ENCODE peak calls at places on chromosome 7, in seven cellular contexts. Q is nephron progenitor cell, V is GM23338, A is dorsolateral prefrontal cortex, D is AG09319, B is fibroblast of mammary gland, Z is HCT116. S is an unnamed sample.

GRCh38 chr7:69434350-69434749 is 163.9 kb upstream of the AUTS2 start:
- DNase-seq in Q (no peak), V (no peak), A (no peak), D (no peak), B (peak), Z (no peak), S (no peak)

GRCh38 chr7:38428040-38428439 is 154.6 kb upstream of the TARP start:
- DNase-seq in Q (no peak), V (no peak), A (no peak), D (no peak), B (peak), Z (no peak), S (no peak)

GRCh38 chr7:70589010-70589409 is 542.9 kb upstream of the GALNT17 start:
- DNase-seq in Q (no peak), V (peak), A (no peak), D (no peak), B (no peak), Z (no peak), S (no peak)

GRCh38 chr7:32241636-32242035 is 171.4 kb upstream of the PDE1C start:
- DNase-seq in Q (no peak), V (no peak), A (no peak), D (no peak), B (no peak), Z (no peak), S (no peak)

GRCh38 chr7:44275829-44276570 is 49.4 kb downstream of the CAMK2B start:
- DNase-seq in Q (peak), V (peak), A (no peak), D (no peak), B (no peak), Z (no peak), S (no peak)

GRCh38 chr7:36305648-36306047 is 84.0 kb upstream of the ANLN start:
- DNase-seq in Q (no peak), V (no peak), A (no peak), D (no peak), B (peak), Z (no peak), S (no peak)

GRCh38 chr7:137869260-137869659 is 22.5 kb upstream of the DGKI start:
- DNase-seq in Q (no peak), V (no peak), A (no peak), D (no peak), B (no peak), Z (no peak), S (no peak)

GRCh38 chr7:42671627-42672026 is 240.2 kb downstream of the C7orf25 start:
- DNase-seq in Q (no peak), V (no peak), A (no peak), D (no peak), B (peak), Z (no peak), S (no peak)

GRCh38 chr7:128831178-128831993 is 1.2 kb downstream of the FLNC start:
- DNase-seq in Q (peak), V (peak), A (no peak), D (peak), B (peak), Z (no peak), S (no peak)

GRCh38 chr7:148838905-148839304 is 45.2 kb downstream of the EZH2 start:
- DNase-seq in Q (no peak), V (no peak), A (no peak), D (no peak), B (no peak), Z (no peak), S (no peak)

GRCh38 chr7:151168022-151168786 is 710 bp upstream of the GBX1 start:
- DNase-seq in Q (peak), V (peak), A (no peak), D (no peak), B (no peak), Z (no peak), S (peak)
- TF ChIP-seq CTCF in Q (peak), V (peak), A (peak), D (peak), B (no peak), Z (peak), S (peak)

GRCh38 chr7:25179325-25179724 is 49.0 kb downstream of the NPVF start:
- DNase-seq in Q (no peak), V (no peak), A (no peak), D (no peak), B (peak), Z (no peak), S (no peak)

GRCh38 chr7:25179771-25180591 is 48.3 kb downstream of the NPVF start:
- DNase-seq in Q (peak), V (peak), A (peak), D (peak), B (peak), Z (peak), S (peak)

GRCh38 chr7:25181537-25181936 is 46.7 kb downstream of the NPVF start:
- DNase-seq in Q (no peak), V (no peak), A (no peak), D (no peak), B (no peak), Z (no peak), S (no peak)

GRCh38 chr7:25180592-25180923 is 47.7 kb downstream of the NPVF start:
- DNase-seq in Q (no peak), V (no peak), A (no peak), D (no peak), B (no peak), Z (no peak), S (no peak)

GRCh38 chr7:25180946-25181345 is 47.3 kb downstream of the NPVF start:
- DNase-seq in Q (no peak), V (peak), A (no peak), D (no peak), B (peak), Z (no peak), S (no peak)
- TF ChIP-seq CTCF in Q (no peak), V (peak), A (no peak), D (no peak), B (no peak), Z (peak), S (no peak)

GRCh38 chr7:108190891-108191290 is 60.7 kb upstream of the LAMB4 start:
- DNase-seq in Q (no peak), V (no peak), A (no peak), D (no peak), B (peak), Z (no peak), S (no peak)
- TF ChIP-seq CTCF in Q (no peak), V (no peak), A (no peak), D (no peak), B (no peak), Z (no peak), S (no peak)

DNA sequence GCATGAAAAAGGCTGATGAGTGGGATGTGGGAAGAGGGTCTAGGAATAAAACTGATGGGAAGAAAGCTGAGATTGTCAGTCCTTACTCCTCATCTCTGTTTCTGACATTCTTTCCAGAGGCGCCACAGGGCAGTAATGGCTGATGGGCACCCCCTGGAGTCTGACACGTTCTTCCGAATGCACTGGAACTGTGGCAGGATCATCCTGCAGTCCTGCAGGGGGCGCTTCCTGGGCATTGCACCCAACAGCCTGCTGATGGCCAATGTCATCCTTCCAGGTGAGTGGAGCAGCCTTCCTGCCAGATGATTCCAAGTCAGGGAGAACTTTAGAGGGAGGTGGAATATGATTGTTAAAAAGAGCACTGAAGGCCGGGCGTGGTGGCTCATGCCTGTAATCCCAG is 4.8 kb downstream of the FSCN3 start:
- DNase-seq in Q (no peak), V (peak), A (no peak), D (no peak), B (peak), Z (peak), S (no peak)
- TF ChIP-seq CTCF in Q (peak), V (peak), A (no peak), D (peak), B (peak), Z (peak), S (no peak)

GRCh38 chr7:16688249-16688648 is 42.3 kb downstream of the BZW2 start:
- DNase-seq in Q (no peak), V (peak), A (no peak), D (no peak), B (peak), Z (peak), S (no peak)
- TF ChIP-seq CTCF in Q (no peak), V (no peak), A (no peak), D (no peak), B (no peak), Z (no peak), S (no peak)

DNA sequence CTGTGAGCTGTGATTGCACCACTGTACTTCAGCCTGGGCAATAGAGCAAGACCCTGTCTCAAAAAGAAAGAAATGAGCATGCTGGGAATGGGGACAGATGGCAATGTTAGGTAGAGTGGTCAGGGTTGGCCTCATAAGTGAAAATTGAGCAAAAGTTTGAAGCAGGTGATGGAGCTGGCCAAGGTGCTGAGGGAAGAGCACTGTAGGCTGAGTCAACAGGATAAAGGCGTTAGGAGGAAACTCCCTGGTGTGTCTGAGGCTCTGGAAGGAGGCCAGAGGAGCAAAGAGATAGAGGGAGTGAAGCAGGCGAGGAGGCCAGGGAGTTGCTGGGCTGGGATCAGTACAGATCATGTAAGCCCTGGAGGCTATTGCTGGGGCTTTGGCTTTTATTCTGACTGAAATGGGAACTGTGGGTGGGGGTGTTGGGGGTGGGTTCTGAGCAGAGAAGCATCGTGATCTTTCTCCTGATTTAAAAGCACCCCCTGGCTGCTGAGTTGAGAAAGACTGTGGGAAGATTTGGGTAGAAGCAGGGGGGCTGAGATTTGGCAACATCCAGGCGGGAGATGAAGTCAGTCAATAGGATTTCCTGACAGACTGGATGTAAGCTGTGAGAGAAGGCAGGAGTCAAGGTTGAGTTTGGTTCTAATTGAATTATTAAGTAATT is 52.5 kb upstream of the VKORC1L1 start:
- DNase-seq in Q (no peak), V (peak), A (no peak), D (no peak), B (peak), Z (no peak), S (no peak)
- TF ChIP-seq CTCF in Q (no peak), V (peak), A (no peak), D (no peak), B (no peak), Z (no peak), S (no peak)

DNA sequence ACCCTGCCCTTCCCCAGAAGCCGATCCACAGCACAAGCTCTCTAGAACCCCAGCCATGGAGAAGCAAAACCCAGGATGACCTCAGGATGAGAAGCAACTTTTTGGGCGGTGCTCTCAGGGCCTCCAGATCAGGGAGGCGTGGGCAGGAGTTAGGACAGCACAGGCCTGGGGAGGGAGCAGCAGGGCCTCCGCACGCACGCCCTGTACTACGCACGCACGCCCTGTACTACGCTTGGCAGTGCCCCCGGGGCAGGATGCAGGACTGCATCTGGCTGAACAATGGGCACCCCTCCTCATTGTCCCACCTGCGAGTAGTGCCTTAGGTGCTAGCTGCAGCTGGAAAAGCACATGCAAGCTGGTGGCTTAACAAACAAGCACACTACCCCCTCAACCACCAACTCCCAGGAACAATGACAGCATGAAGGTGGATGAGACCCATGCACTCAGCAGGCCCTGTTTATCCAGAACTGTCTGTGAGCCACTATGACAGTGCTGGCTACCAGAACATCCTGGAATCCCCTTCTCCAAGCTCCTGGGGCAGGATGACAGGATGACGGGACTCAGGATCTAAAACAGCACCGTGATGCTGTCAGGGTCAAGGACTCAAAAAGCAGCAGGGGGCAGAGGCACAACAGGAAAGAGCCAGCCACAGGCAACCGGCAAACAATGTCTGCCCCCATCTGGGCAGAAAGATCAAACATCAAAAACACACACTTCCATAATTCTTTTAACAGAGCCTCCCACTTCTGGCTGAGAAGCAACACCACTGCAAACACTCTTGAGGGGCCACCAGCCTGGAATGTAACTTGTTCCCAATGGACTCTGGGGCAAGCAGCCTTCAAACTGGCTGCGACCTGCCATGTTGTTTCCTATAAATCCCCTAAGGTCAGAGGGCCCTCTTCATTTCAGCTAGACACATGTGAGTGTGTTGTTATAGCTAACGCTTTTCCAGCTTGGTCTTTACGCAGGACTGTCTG is 11.7 kb downstream of the PODXL start:
- DNase-seq in Q (peak), V (peak), A (no peak), D (no peak), B (no peak), Z (no peak), S (no peak)
- TF ChIP-seq CTCF in Q (no peak), V (no peak), A (peak), D (peak), B (peak), Z (peak), S (no peak)

GRCh38 chr7:142482899-142483658 is 225.2 kb upstream of the PRSS58 start:
- DNase-seq in Q (peak), V (peak), A (peak), D (no peak), B (peak), Z (peak), S (no peak)
- TF ChIP-seq CTCF in Q (peak), V (peak), A (peak), D (peak), B (peak), Z (peak), S (no peak)

GRCh38 chr7:50142421-50143113 is 49.5 kb upstream of the ZPBP start:
- DNase-seq in Q (peak), V (peak), A (no peak), D (peak), B (peak), Z (peak), S (no peak)
- TF ChIP-seq CTCF in Q (peak), V (peak), A (peak), D (peak), B (peak), Z (peak), S (peak)

S was measured in mesothelial cell of epicardium.